ENCODE peak calls at places on chromosomes 1 and 21, in ten cellular contexts. Z is HCT116, B is uterus, V is heart left ventricle, S is transverse colon, U is A549, I is tibial nerve, J is spleen, Q is ovary, M is stomach. R is an unnamed sample.

GRCh38 chr1:85357817-85358216 is 81.4 kb upstream of the BCL10 start:
- DNase-seq in U (no peak), V (no peak), Z (no peak), B (no peak), M (no peak), Q (no peak), J (no peak), I (no peak), S (no peak), R (no peak)

GRCh38 chr1:247849616-247850015 is 7.4 kb upstream of the TRIM58 start:
- DNase-seq in Q (no peak), J (no peak), V (no peak), I (no peak), M (no peak), B (no peak), U (no peak), Z (no peak), S (no peak), R (no peak)

GRCh38 chr1:53562256-53562982 is 103.2 kb downstream of the DMRTB1 start:
- DNase-seq in J (peak; percentile 47), U (no peak), I (no peak), B (peak; percentile 5), Z (no peak), Q (no peak), V (no peak), S (peak; percentile 2), M (no peak), R (no peak)

GRCh38 chr1:15963968-15964648 is 11.8 kb downstream of the ZBTB17 start:
- DNase-seq in J (no peak), V (no peak), Q (no peak), U (no peak), S (no peak), Z (no peak), B (no peak), I (no peak), M (no peak), R (no peak)

GRCh38 chr1:44662683-44663030 is 11.6 kb downstream of the TMEM53 start:
- DNase-seq in M (no peak), J (peak; percentile 66), V (no peak), I (no peak), Q (no peak), U (no peak), Z (no peak), S (no peak), B (no peak), R (peak; percentile 70)

GRCh38 chr1:62962794-62963776 is 179.2 kb downstream of the ATG4C start:
- DNase-seq in Z (peak; percentile 24), B (no peak), U (peak; percentile 31), Q (no peak), S (peak; percentile 26), M (peak; percentile 46), J (no peak), I (no peak), V (peak; percentile 58), R (peak; percentile 52)

GRCh38 chr1:20449736-20450311 is 36.2 kb downstream of the CAMK2N1 start:
- DNase-seq in Z (no peak), B (no peak), S (no peak), V (no peak), M (no peak), I (no peak), U (peak; percentile 34), J (no peak), Q (no peak), R (no peak)

GRCh38 chr1:54777011-54777410 is 12.7 kb upstream of the PARS2 start:
- DNase-seq in B (no peak), V (no peak), S (no peak), M (no peak), Z (no peak), J (no peak), Q (no peak), I (no peak), U (no peak), R (no peak)

GRCh38 chr1:156077430-156077760 is 4.9 kb downstream of the MEX3A start:
- DNase-seq in Z (no peak), I (no peak), B (no peak), M (no peak), V (no peak), J (no peak), Q (no peak), U (no peak), S (no peak), R (no peak)

GRCh38 chr1:111755321-111756123 is at the start of gene DDX20:
- DNase-seq in Z (peak; percentile 92), B (peak; percentile 92), M (peak; percentile 92), V (peak; percentile 95), S (peak; percentile 95), I (peak; percentile 85), Q (peak; percentile 93), U (peak; percentile 93), J (peak; percentile 99), R (peak; percentile 93)

GRCh38 chr1:12665511-12665910 is 21.6 kb downstream of the AADACL4 start:
- DNase-seq in Q (no peak), V (no peak), B (no peak), M (no peak), J (no peak), Z (no peak), S (no peak), I (no peak), U (no peak), R (no peak)

GRCh38 chr1:13228343-13228781 is 2.4 kb upstream of the PRAMEF18 start:
- DNase-seq in V (peak; percentile 3), M (peak; percentile 41), Q (no peak), J (peak; percentile 39), S (peak; percentile 31), I (no peak), Z (peak; percentile 22), U (peak; percentile 48), B (no peak), R (peak; percentile 52)

GRCh38 chr21:29130234-29130993 is at the start of gene MAP3K7CL:
- DNase-seq in J (no peak), V (peak; percentile 63), Z (no peak), B (peak; percentile 63), U (no peak), Q (no peak), M (no peak), S (peak; percentile 22), I (no peak), R (peak; percentile 47)

GRCh38 chr1:15173863-15174614 is 20.5 kb downstream of the TMEM51 start:
- DNase-seq in I (no peak), U (no peak), M (peak; percentile 59), V (no peak), Q (no peak), Z (no peak), B (no peak), J (no peak), S (peak; percentile 62), R (no peak)

GRCh38 chr1:114081145-114082046 is 72.3 kb downstream of the SYT6 start:
- DNase-seq in M (no peak), J (no peak), Z (no peak), U (no peak), S (peak; percentile 11), I (no peak), V (no peak), Q (peak; percentile 20), B (no peak), R (peak; percentile 17)

GRCh38 chr1:183689770-183690204 is 36.7 kb upstream of the APOBEC4 start:
- DNase-seq in V (no peak), B (no peak), M (no peak), Z (no peak), J (no peak), U (no peak), I (no peak), S (no peak), Q (no peak), R (no peak)

GRCh38 chr1:64476251-64476952 is 6.5 kb downstream of the CACHD1 start:
- DNase-seq in S (no peak), Q (no peak), B (no peak), M (no peak), U (no peak), V (no peak), I (no peak), Z (no peak), J (no peak), R (no peak)
- H3K4me1 ChIP-seq in S (peaks cover 11% of the 10 kb centered on the region), Q (peaks cover 28% of the 10 kb centered on the region), B (peaks cover 4% of the 10 kb centered on the region), M (peaks cover 93% of the 10 kb centered on the region), U (peaks cover 12% of the 10 kb centered on the region), V (peaks cover 57% of the 10 kb centered on the region), I (no peaks in the 10 kb centered on the region), Z (peaks cover 14% of the 10 kb centered on the region), J (peaks cover 46% of the 10 kb centered on the region), R (peaks cover 40% of the 10 kb centered on the region)

DNA sequence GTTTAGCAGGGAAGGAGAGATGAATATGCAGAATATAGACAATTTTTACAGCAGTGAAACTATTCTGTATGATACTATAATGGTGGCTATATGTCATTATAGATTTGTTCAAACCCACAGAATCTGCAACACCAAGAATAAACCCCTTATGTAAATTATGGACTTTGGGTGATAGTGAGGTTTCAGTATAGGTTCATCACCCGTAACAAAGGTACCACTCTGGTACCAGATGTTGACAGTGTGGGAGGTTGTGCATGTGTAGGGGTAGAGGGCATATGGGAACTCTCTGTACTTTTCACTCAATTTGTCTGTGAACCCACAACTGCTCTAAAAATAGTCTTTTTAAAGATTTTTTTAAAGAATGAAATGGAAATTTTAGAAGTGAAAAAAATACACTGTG is 29.9 kb upstream of the PRDX6 start:
- DNase-seq in U (no peak), S (no peak), M (no peak), Q (no peak), B (no peak), I (no peak), Z (no peak), V (no peak), J (no peak), R (no peak)
- H3K4me3 ChIP-seq in U (no peak overlapping the region), S (no peak overlapping the region), M (no peak overlapping the region), Q (no peak overlapping the region), B (no peak overlapping the region), I (no peak overlapping the region), Z (no peak overlapping the region), V (no peak overlapping the region), J (no peak overlapping the region), R (no peak overlapping the region)

DNA sequence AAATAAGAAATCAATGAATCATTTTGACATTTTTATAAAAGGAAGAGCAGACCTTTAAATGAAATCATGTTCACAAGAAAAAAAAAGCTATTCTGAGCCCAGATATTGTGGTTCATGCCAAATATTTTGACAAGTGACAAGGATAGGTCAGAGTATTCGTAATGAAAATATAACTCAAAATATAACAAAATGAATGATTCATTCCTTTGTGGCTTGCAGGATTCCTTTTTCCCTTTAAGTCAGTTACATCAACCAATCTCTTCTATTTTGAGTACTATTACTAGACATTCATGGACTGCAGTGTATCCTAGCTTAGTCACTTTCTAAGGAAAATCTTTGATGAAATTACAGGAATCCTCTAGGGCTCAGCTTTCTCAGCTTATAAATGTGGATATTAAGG is 188.7 kb downstream of the COL11A1 start:
- DNase-seq in B (no peak), S (no peak), I (no peak), Z (no peak), V (no peak), U (no peak), J (no peak), Q (no peak), M (no peak), R (no peak)
- TF ChIP-seq POLR2A in B (no peak), S (no peak), I (no peak), Z (no peak), V (no peak), U (no peak), J (no peak), Q (no peak), M (no peak), R (no peak)

DNA sequence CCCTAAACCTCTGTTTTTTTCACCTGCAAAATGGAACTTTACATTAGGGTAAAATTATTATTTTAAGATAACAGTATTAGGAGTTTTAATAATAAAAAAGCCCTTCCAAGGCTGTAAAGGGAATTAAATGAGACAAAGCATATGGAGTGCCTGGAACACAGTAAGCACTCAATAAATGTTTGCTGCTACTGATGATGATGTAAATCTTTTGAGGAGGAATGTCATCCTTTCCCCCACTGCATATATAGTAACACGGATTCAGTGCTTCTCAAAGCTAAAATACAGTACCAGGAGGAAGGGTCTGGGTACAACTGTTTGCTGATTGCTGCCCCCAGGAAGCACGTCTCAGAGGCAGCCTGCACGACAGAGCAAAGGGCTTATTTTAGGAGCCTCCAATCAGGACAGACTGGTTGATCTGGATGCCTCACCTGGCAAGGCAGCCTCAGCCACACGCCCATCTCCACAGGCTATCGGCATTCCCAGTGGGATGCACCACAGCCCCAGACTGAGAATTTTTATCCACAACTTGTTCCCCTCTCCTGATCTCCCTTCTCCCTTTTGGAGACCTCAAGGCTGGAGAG is 64.4 kb downstream of the GADD45A start:
- DNase-seq in U (no peak), Q (no peak), Z (no peak), B (no peak), S (peak; percentile 55), I (no peak), M (peak; percentile 35), J (no peak), V (no peak), R (no peak)
- H3K4me1 ChIP-seq in U (peaks cover 79% of the 10 kb centered on the region), Q (peaks cover 18% of the 10 kb centered on the region), Z (peaks cover 73% of the 10 kb centered on the region), B (no peaks in the 10 kb centered on the region), S (peaks cover 37% of the 10 kb centered on the region), I (peaks cover 8% of the 10 kb centered on the region), M (peaks cover 97% of the 10 kb centered on the region), J (peaks cover 39% of the 10 kb centered on the region), V (peaks cover 45% of the 10 kb centered on the region), R (peaks cover 24% of the 10 kb centered on the region)